ENCODE peak calls at places on chromosomes 1 and 21, in five cellular contexts. S, U, Z, E and I are unnamed samples.

GRCh38 chr21:28152729-28153128 is 839.9 kb downstream of the LTN1 start:
- DNase-seq in Z (no peak), S (no peak), U (no peak), E (no peak), I (no peak)

GRCh38 chr1:107776898-107777663 is 187.9 kb downstream of the VAV3 start:
- DNase-seq in U (no peak), E (peak; percentile 30), Z (no peak), S (no peak), I (no peak)

GRCh38 chr1:9037476-9038337 is 11.5 kb upstream of the SLC2A7 start:
- DNase-seq in Z (no peak), S (no peak), E (no peak), U (peak; percentile 41), I (no peak)

GRCh38 chr1:112358061-112358770 is 37.8 kb upstream of the CTTNBP2NL start:
- DNase-seq in Z (peak; percentile 34), U (no peak), S (no peak), E (no peak), I (no peak)

GRCh38 chr1:111597433-111597832 is 22.2 kb upstream of the RAP1A start:
- DNase-seq in S (no peak), Z (no peak), E (no peak), U (no peak), I (no peak)

GRCh38 chr21:35206141-35207125 is 157.3 kb upstream of the RUNX1 start:
- DNase-seq in E (no peak), U (no peak), Z (no peak), S (no peak), I (no peak)

GRCh38 chr1:162485236-162485635 is 12.4 kb upstream of the UHMK1 start:
- DNase-seq in U (no peak), S (no peak), Z (no peak), E (no peak), I (no peak)

GRCh38 chr1:110243581-110243980 is 33.5 kb downstream of the KCNC4 start:
- DNase-seq in U (no peak), E (peak; percentile 25), S (no peak), Z (no peak), I (no peak)

GRCh38 chr1:48245106-48245505 is 22.6 kb downstream of the SLC5A9 start:
- DNase-seq in Z (no peak), E (no peak), U (no peak), S (no peak), I (no peak)

GRCh38 chr1:206909167-206909882 is 12.1 kb downstream of the IL24 start:
- DNase-seq in Z (no peak), E (peak; percentile 51), U (peak; percentile 83), S (peak; percentile 51), I (no peak)

GRCh38 chr21:25979845-25980433 is 190.6 kb downstream of the APP start:
- DNase-seq in E (no peak), S (no peak), Z (no peak), U (no peak), I (no peak)

GRCh38 chr1:150798509-150798908 is 9.6 kb downstream of the CTSK start:
- DNase-seq in E (no peak), S (no peak), Z (no peak), U (no peak), I (no peak)

GRCh38 chr1:77316966-77317365 is 35.1 kb downstream of the AK5 start:
- DNase-seq in E (no peak), U (no peak), S (no peak), Z (no peak), I (no peak)

GRCh38 chr1:216812966-216813365 is 89.7 kb upstream of the ESRRG start:
- DNase-seq in U (no peak), Z (no peak), S (no peak), E (no peak), I (no peak)

GRCh38 chr1:211336161-211336560 is 9.5 kb downstream of the TRAF5 start:
- DNase-seq in Z (no peak), E (no peak), U (no peak), S (no peak), I (no peak)

GRCh38 chr1:167627865-167628641 is 2.0 kb upstream of the RCSD1 start:
- DNase-seq in U (no peak), Z (no peak), S (no peak), E (no peak), I (no peak)

GRCh38 chr1:94061513-94062443 is 59.2 kb downstream of the ABCA4 start:
- DNase-seq in E (peak; percentile 32), S (peak; percentile 44), U (no peak), Z (no peak), I (no peak)

GRCh38 chr21:38123626-38124025 is 133.2 kb upstream of the KCNJ15 start:
- DNase-seq in E (peak; percentile 21), S (no peak), U (no peak), Z (no peak), I (no peak)

GRCh38 chr1:153963850-153964331 is 554 bp upstream of the SLC39A1 start:
- DNase-seq in Z (no peak), E (no peak), U (peak; percentile 85), S (peak; percentile 50), I (no peak)

GRCh38 chr1:3539707-3540425 is 71.4 kb downstream of the MEGF6 start:
- DNase-seq in S (no peak), Z (no peak), U (peak; percentile 90), E (no peak), I (no peak)

GRCh38 chr1:234718509-234719453 is 108.8 kb upstream of the IRF2BP2 start:
- DNase-seq in E (no peak), S (no peak), U (no peak), Z (no peak), I (no peak)

GRCh38 chr21:43278766-43279577 is 110.2 kb downstream of the CRYAA start:
- DNase-seq in U (no peak), E (no peak), S (no peak), Z (no peak), I (no peak)

GRCh38 chr1:210978316-210978993 is 155.5 kb downstream of the KCNH1 start:
- DNase-seq in Z (no peak), U (no peak), E (no peak), S (no peak), I (no peak)

GRCh38 chr1:85628791-85629531 is 48.4 kb downstream of the CCN1 start:
- DNase-seq in E (no peak), S (no peak), U (no peak), Z (peak; percentile 91), I (no peak)